ENCODE peak calls at places on chromosomes 2 and 18, in five cellular contexts. M is cardiac muscle cell, L is astrocyte of the cerebellum, E is psoas muscle, W is natural killer cell. N is an unnamed sample.

GRCh38 chr18:46559296-46559695 is 97.7 kb downstream of the LOXHD1 start:
- DNase-seq in M (no peak), L (no peak), E (no peak), W (no peak), N (no peak)

GRCh38 chr2:46216213-46216612 is 81.0 kb upstream of the EPAS1 start:
- DNase-seq in M (no peak), L (peak), E (no peak), W (no peak), N (no peak)

GRCh38 chr2:72963423-72964145 is 46.3 kb downstream of the EMX1 start:
- DNase-seq in M (peak), L (no peak), E (no peak), W (no peak), N (no peak)

GRCh38 chr2:199581935-199582336 is 124.2 kb upstream of the SATB2 start:
- DNase-seq in M (peak), L (no peak), E (no peak), W (no peak), N (no peak)

GRCh38 chr2:84880645-84881521 is at the start of gene TRABD2A:
- DNase-seq in M (no peak), L (no peak), E (peak), W (no peak), N (no peak)

GRCh38 chr18:22268641-22269128 is 99.3 kb downstream of the GATA6 start:
- DNase-seq in M (no peak), L (no peak), E (no peak), W (no peak), N (no peak)

GRCh38 chr2:187638840-187639239 is 84.6 kb upstream of the TFPI start:
- DNase-seq in M (no peak), L (no peak), E (no peak), W (no peak), N (no peak)

GRCh38 chr2:152200562-152201465 is 25.3 kb upstream of the STAM2 start:
- DNase-seq in M (peak), L (peak), E (peak), W (no peak), N (peak)

GRCh38 chr2:200168641-200169265 is 137.7 kb upstream of the SPATS2L start:
- DNase-seq in M (no peak), L (no peak), E (no peak), W (no peak), N (no peak)

GRCh38 chr2:168090366-168091019 is 156.9 kb downstream of the STK39 start:
- DNase-seq in M (no peak), L (no peak), E (no peak), W (no peak), N (no peak)

GRCh38 chr2:60125880-60126444 is 427.5 kb downstream of the BCL11A start:
- DNase-seq in M (no peak), L (no peak), E (no peak), W (no peak), N (no peak)

GRCh38 chr2:68721482-68722071 is 13.0 kb upstream of the ARHGAP25 start:
- DNase-seq in M (no peak), L (no peak), E (no peak), W (no peak), N (no peak)

GRCh38 chr2:167264380-167264779 is 376.1 kb downstream of the XIRP2 start:
- DNase-seq in M (peak), L (no peak), E (no peak), W (no peak), N (no peak)

GRCh38 chr2:62287895-62288589 is 92.1 kb downstream of the B3GNT2 start:
- DNase-seq in M (peak), L (no peak), E (peak), W (peak), N (no peak)

GRCh38 chr2:202142540-202142939 is 69.5 kb downstream of the KIAA2012 start:
- DNase-seq in M (no peak), L (no peak), E (no peak), W (no peak), N (no peak)

GRCh38 chr2:105827351-105828096 is 82.8 kb downstream of the NCK2 start:
- DNase-seq in M (no peak), L (no peak), E (no peak), W (no peak), N (no peak)

GRCh38 chr2:236526459-236527197 is 43.0 kb upstream of the ACKR3 start:
- DNase-seq in M (no peak), L (no peak), E (no peak), W (no peak), N (no peak)

GRCh38 chr2:42127425-42128424 is 41.4 kb upstream of the EML4 start:
- DNase-seq in M (no peak), L (no peak), E (no peak), W (no peak), N (no peak)

GRCh38 chr2:215332876-215333600 is 21.2 kb downstream of the ATIC start:
- DNase-seq in M (no peak), L (no peak), E (no peak), W (no peak), N (peak)

GRCh38 chr2:204126705-204127104 is 190.1 kb downstream of the ICOS start:
- DNase-seq in M (no peak), L (no peak), E (no peak), W (no peak), N (no peak)

GRCh38 chr2:751474-751873 is 74.3 kb upstream of the TMEM18 start:
- DNase-seq in M (no peak), L (no peak), E (no peak), W (no peak), N (no peak)

GRCh38 chr2:96408631-96409542 is 73.3 kb downstream of the NCAPH start:
- DNase-seq in M (peak), L (peak), E (no peak), W (no peak), N (no peak)

GRCh38 chr2:129760669-129761068 is 218.8 kb upstream of the RAB6C start:
- DNase-seq in M (no peak), L (no peak), E (no peak), W (peak), N (no peak)

GRCh38 chr2:71695235-71696120 is 242.1 kb downstream of the DYSF start:
- DNase-seq in M (no peak), L (no peak), E (no peak), W (no peak), N (no peak)

GRCh38 chr2:60414731-60415130 is 138.7 kb downstream of the BCL11A start:
- DNase-seq in M (peak), L (no peak), E (no peak), W (no peak), N (no peak)

GRCh38 chr2:88115825-88116518 is 11.9 kb downstream of the FABP1 start:
- DNase-seq in M (no peak), L (no peak), E (no peak), W (no peak), N (no peak)

GRCh38 chr2:67641709-67642397 is 244.7 kb downstream of the ETAA1 start:
- DNase-seq in M (no peak), L (no peak), E (no peak), W (no peak), N (no peak)

GRCh38 chr2:199230091-199230490 is 227.6 kb downstream of the SATB2 start:
- DNase-seq in M (no peak), L (no peak), E (no peak), W (no peak), N (no peak)

GRCh38 chr2:10646153-10646552 is 43.6 kb downstream of the NOL10 start:
- DNase-seq in M (no peak), L (peak), E (no peak), W (no peak), N (no peak)

GRCh38 chr18:65091737-65092329 is 659.0 kb upstream of the CDH7 start:
- DNase-seq in M (no peak), L (peak), E (no peak), W (no peak), N (peak)

GRCh38 chr2:157874278-157874825 is 1.8 kb downstream of the ACVR1 start:
- DNase-seq in M (peak), L (no peak), E (peak), W (no peak), N (no peak)

GRCh38 chr2:33946198-33946597 is 347.1 kb upstream of the FAM98A start:
- DNase-seq in M (no peak), L (no peak), E (no peak), W (no peak), N (peak)

GRCh38 chr2:143558665-143559064 is 429.4 kb downstream of the ARHGAP15 start:
- DNase-seq in M (peak), L (peak), E (no peak), W (no peak), N (peak)

GRCh38 chr2:216752855-216753505 is 57.6 kb upstream of the IGFBP5 start:
- DNase-seq in M (peak), L (no peak), E (no peak), W (no peak), N (no peak)

GRCh38 chr18:54906636-54907180 is 52.6 kb downstream of the CCDC68 start:
- DNase-seq in M (peak), L (peak), E (no peak), W (no peak), N (no peak)

GRCh38 chr2:10658041-10658913 is 31.5 kb downstream of the NOL10 start:
- DNase-seq in M (peak), L (peak), E (no peak), W (no peak), N (peak)

GRCh38 chr2:205696541-205697441 is 14.5 kb downstream of the NRP2 start:
- DNase-seq in M (peak), L (no peak), E (no peak), W (no peak), N (no peak)

GRCh38 chr2:234512884-234513669 is 16.2 kb upstream of the ARL4C start:
- DNase-seq in M (peak), L (no peak), E (no peak), W (no peak), N (no peak)

GRCh38 chr18:78090584-78090983 is 840.9 kb downstream of the GALR1 start:
- DNase-seq in M (no peak), L (no peak), E (no peak), W (no peak), N (no peak)

GRCh38 chr2:138723588-138723987 is 56.6 kb downstream of the NXPH2 start:
- DNase-seq in M (no peak), L (no peak), E (no peak), W (no peak), N (no peak)

GRCh38 chr2:138716183-138716582 is 64.0 kb downstream of the NXPH2 start:
- DNase-seq in M (no peak), L (no peak), E (no peak), W (no peak), N (no peak)

GRCh38 chr2:138718405-138718804 is 61.8 kb downstream of the NXPH2 start:
- DNase-seq in M (no peak), L (no peak), E (no peak), W (no peak), N (no peak)

GRCh38 chr2:138722316-138722715 is 57.9 kb downstream of the NXPH2 start:
- DNase-seq in M (no peak), L (no peak), E (peak), W (no peak), N (no peak)

GRCh38 chr2:138720035-138720589 is 60.1 kb downstream of the NXPH2 start:
- DNase-seq in M (no peak), L (no peak), E (no peak), W (no peak), N (no peak)
- TF ChIP-seq CTCF in M (no peak), L (no peak), E (no peak), W (no peak), N (no peak)

GRCh38 chr2:32558492-32558891 is 69.4 kb upstream of the TTC27 start:
- DNase-seq in M (peak), L (no peak), E (no peak), W (no peak), N (no peak)
- TF ChIP-seq CTCF in M (no peak), L (no peak), E (no peak), W (no peak), N (no peak)

GRCh38 chr2:188984126-188984525 is 10.0 kb downstream of the COL3A1 start:
- DNase-seq in M (peak), L (peak), E (no peak), W (no peak), N (peak)
- TF ChIP-seq CTCF in M (peak), L (peak), E (peak), W (no peak), N (peak)

DNA sequence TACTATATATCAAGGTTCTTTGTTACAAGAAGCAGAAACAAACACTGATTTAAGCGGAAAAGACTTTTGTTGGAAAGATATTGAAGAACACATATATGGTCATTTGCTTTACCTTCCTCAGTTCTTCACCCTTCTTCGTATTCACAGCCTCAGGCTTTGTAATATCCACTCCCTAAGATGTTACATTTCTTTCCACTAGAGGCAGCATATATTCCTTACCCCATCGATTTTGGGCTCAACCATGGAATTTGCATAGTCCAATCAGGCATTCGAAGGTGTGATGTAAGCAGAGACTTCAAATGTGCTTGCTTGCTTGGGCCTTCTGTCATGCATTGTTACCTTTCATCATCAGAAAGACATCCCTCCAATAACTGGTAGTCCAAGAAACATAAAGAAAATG is 287.4 kb downstream of the PID1 start:
- DNase-seq in M (no peak), L (no peak), E (no peak), W (no peak), N (no peak)
- TF ChIP-seq CTCF in M (no peak), L (no peak), E (no peak), W (no peak), N (no peak)

N was measured in epithelial cell of proximal tubule.